ENCODE peak calls at places on chromosomes 11 and 22, in eight cellular contexts. V is HepG2, F is fibroblast of pulmonary artery, U is HFF-Myc, P is AG09309, D is pancreas, J is astrocyte, B is astrocyte of the spinal cord. Z is an unnamed sample.

GRCh38 chr11:11521306-11522002 is 100.4 kb downstream of the GALNT18 start:
- DNase-seq in V (no peak), F (no peak), U (no peak), P (no peak), D (no peak), J (no peak), B (no peak), Z (no peak)

GRCh38 chr11:46248270-46249102 is 29.0 kb upstream of the CREB3L1 start:
- DNase-seq in V (peak), F (peak), U (no peak), P (peak), D (no peak), J (peak), B (peak), Z (peak)

GRCh38 chr11:48034926-48035876 is 54.8 kb downstream of the PTPRJ start:
- DNase-seq in V (no peak), F (no peak), U (no peak), P (no peak), D (no peak), J (no peak), B (no peak), Z (peak)

GRCh38 chr11:7020183-7020917 is at the start of the genes NLRP14 and ZNF214:
- DNase-seq in V (peak), F (peak), U (peak), P (peak), D (peak), J (peak), B (peak), Z (peak)

GRCh38 chr22:42962295-42963230 is 52.4 kb downstream of the PACSIN2 start:
- DNase-seq in V (no peak), F (peak), U (no peak), P (no peak), D (no peak), J (no peak), B (no peak), Z (peak)

GRCh38 chr11:47433157-47433556 is 6.9 kb upstream of the PSMC3 start:
- DNase-seq in V (peak), F (no peak), U (no peak), P (peak), D (no peak), J (peak), B (peak), Z (no peak)

GRCh38 chr22:27962268-27963191 is 43.5 kb upstream of the PITPNB start:
- DNase-seq in V (no peak), F (peak), U (no peak), P (no peak), D (no peak), J (no peak), B (peak), Z (no peak)

GRCh38 chr22:44738347-44738715 is 14.0 kb upstream of the ARHGAP8 start:
- DNase-seq in V (peak), F (no peak), U (no peak), P (no peak), D (no peak), J (no peak), B (no peak), Z (no peak)

GRCh38 chr11:80241766-80242165 is 800.9 kb upstream of the TENM4 start:
- DNase-seq in V (no peak), F (peak), U (no peak), P (no peak), D (no peak), J (peak), B (no peak), Z (no peak)

GRCh38 chr11:79466411-79466810 is 25.6 kb upstream of the TENM4 start:
- DNase-seq in V (no peak), F (peak), U (peak), P (peak), D (no peak), J (peak), B (peak), Z (peak)

GRCh38 chr22:30439836-30440235 is 14.3 kb downstream of the MTFP1 start:
- DNase-seq in V (no peak), F (no peak), U (no peak), P (no peak), D (no peak), J (no peak), B (no peak), Z (no peak)

GRCh38 chr11:128509990-128510389 is 77.4 kb downstream of the ETS1 start:
- DNase-seq in V (no peak), F (no peak), U (no peak), P (no peak), D (no peak), J (no peak), B (peak), Z (peak)

GRCh38 chr11:31830406-31830805 is 19.3 kb upstream of the PAX6 start:
- DNase-seq in V (no peak), F (no peak), U (no peak), P (no peak), D (no peak), J (no peak), B (no peak), Z (no peak)

DNA sequence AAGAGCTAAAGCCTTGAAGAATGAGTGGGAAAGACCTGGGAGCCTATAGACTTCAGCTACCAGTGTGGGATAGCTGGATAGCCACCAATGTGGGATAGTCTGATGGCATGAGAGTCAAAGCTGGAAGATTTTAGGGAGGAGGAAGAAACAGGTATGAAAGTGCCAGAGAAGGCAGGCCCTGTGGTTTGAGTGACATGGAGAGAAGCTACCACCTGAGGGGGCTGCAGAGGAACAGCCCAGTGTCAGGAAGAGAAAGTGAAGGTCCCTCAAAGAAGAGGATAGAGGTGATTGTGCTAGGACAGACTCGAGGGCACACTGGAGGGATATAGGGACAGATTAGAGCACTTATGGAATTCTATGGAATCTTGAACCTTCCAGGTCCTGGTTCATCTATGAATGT is 23.1 kb upstream of the PAX6 start:
- DNase-seq in V (no peak), F (no peak), U (no peak), P (no peak), D (no peak), J (no peak), B (no peak), Z (no peak)
- TF ChIP-seq CTCF in V (no peak), F (no peak), U (no peak), P (no peak), D (no peak), J (no peak), B (no peak), Z (no peak)

GRCh38 chr11:61125310-61125684 is 23.0 kb downstream of the CD5 start:
- DNase-seq in V (no peak), F (no peak), U (no peak), P (no peak), D (no peak), J (no peak), B (no peak), Z (no peak)

GRCh38 chr11:61123775-61124571 is 21.7 kb downstream of the CD5 start:
- DNase-seq in V (no peak), F (no peak), U (no peak), P (no peak), D (no peak), J (no peak), B (no peak), Z (no peak)

GRCh38 chr11:61124574-61125309 is 22.5 kb downstream of the CD5 start:
- DNase-seq in V (no peak), F (no peak), U (no peak), P (no peak), D (no peak), J (no peak), B (no peak), Z (no peak)

GRCh38 chr11:61127991-61128390 is 25.7 kb downstream of the CD5 start:
- DNase-seq in V (no peak), F (no peak), U (no peak), P (no peak), D (no peak), J (no peak), B (no peak), Z (no peak)

GRCh38 chr11:61126266-61126665 is 24.0 kb downstream of the CD5 start:
- DNase-seq in V (no peak), F (peak), U (no peak), P (no peak), D (no peak), J (no peak), B (no peak), Z (peak)
- TF ChIP-seq CTCF in V (peak), F (peak), U (no peak), P (no peak), D (no peak), J (no peak), B (peak), Z (peak)

GRCh38 chr11:5200582-5200981 is at the start of gene OR51V1:
- DNase-seq in V (no peak), F (no peak), U (no peak), P (no peak), D (no peak), J (no peak), B (no peak), Z (no peak)

GRCh38 chr11:5210376-5210885 is 9.9 kb upstream of the OR51V1 start:
- DNase-seq in V (no peak), F (no peak), U (no peak), P (no peak), D (no peak), J (no peak), B (no peak), Z (no peak)

GRCh38 chr11:5203366-5203765 is 2.9 kb upstream of the OR51V1 start:
- DNase-seq in V (no peak), F (no peak), U (no peak), P (no peak), D (no peak), J (no peak), B (no peak), Z (no peak)

GRCh38 chr11:5204787-5205186 is 4.3 kb upstream of the OR51V1 start:
- DNase-seq in V (peak), F (peak), U (peak), P (peak), D (no peak), J (peak), B (peak), Z (peak)
- TF ChIP-seq CTCF in V (peak), F (peak), U (peak), P (peak), D (no peak), J (peak), B (peak), Z (peak)

DNA sequence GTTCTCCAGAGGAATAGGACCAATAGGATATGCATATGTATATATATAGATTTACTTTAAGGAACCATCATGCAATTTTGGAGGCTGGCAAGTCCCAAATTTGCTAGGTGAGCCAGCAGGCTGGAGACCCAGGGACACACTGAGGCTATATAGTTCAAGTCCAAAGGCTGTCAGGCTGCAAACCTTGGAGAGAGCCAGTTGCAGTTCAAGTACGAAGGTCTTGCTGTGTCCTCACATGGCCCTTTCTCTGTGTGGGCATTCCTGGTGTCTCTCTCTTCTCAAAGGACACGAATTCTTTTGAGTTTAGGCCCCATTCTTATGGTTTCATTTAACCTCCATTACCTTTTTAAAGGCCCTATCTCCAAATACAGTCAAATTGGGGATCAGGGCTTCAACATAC is 134.4 kb upstream of the SORL1-AS1 start:
- DNase-seq in V (no peak), F (no peak), U (no peak), P (no peak), D (no peak), J (no peak), B (no peak), Z (no peak)
- TF ChIP-seq CTCF in V (no peak), F (no peak), U (no peak), P (no peak), D (no peak), J (no peak), B (no peak), Z (no peak)

GRCh38 chr11:88288560-88288959 is 49.0 kb downstream of the CTSC start:
- DNase-seq in V (no peak), F (no peak), U (no peak), P (no peak), D (no peak), J (no peak), B (no peak), Z (no peak)

GRCh38 chr11:88297320-88298263 is 39.9 kb downstream of the CTSC start:
- DNase-seq in V (peak), F (no peak), U (no peak), P (no peak), D (no peak), J (peak), B (no peak), Z (no peak)

GRCh38 chr11:88295028-88295427 is 42.5 kb downstream of the CTSC start:
- DNase-seq in V (no peak), F (no peak), U (no peak), P (no peak), D (no peak), J (no peak), B (no peak), Z (no peak)

GRCh38 chr11:88293931-88294330 is 43.6 kb downstream of the CTSC start:
- DNase-seq in V (no peak), F (no peak), U (no peak), P (peak), D (no peak), J (peak), B (peak), Z (no peak)

GRCh38 chr11:88292156-88292844 is 45.2 kb downstream of the CTSC start:
- DNase-seq in V (peak), F (peak), U (no peak), P (no peak), D (peak), J (no peak), B (peak), Z (peak)
- TF ChIP-seq CTCF in V (no peak), F (no peak), U (no peak), P (no peak), D (no peak), J (no peak), B (no peak), Z (no peak)

GRCh38 chr11:133038850-133039249 is 493.5 kb downstream of the OPCML start:
- DNase-seq in V (no peak), F (no peak), U (no peak), P (no peak), D (no peak), J (no peak), B (no peak), Z (no peak)

GRCh38 chr11:133040289-133040893 is 491.9 kb downstream of the OPCML start:
- DNase-seq in V (no peak), F (no peak), U (no peak), P (no peak), D (no peak), J (peak), B (no peak), Z (no peak)

GRCh38 chr11:133041928-133042890 is 490.1 kb downstream of the OPCML start:
- DNase-seq in V (no peak), F (no peak), U (no peak), P (no peak), D (no peak), J (no peak), B (no peak), Z (no peak)

GRCh38 chr11:133041165-133041564 is 491.1 kb downstream of the OPCML start:
- DNase-seq in V (no peak), F (no peak), U (no peak), P (no peak), D (no peak), J (no peak), B (no peak), Z (no peak)
- TF ChIP-seq CTCF in V (no peak), F (no peak), U (no peak), P (no peak), D (no peak), J (no peak), B (no peak), Z (no peak)

DNA sequence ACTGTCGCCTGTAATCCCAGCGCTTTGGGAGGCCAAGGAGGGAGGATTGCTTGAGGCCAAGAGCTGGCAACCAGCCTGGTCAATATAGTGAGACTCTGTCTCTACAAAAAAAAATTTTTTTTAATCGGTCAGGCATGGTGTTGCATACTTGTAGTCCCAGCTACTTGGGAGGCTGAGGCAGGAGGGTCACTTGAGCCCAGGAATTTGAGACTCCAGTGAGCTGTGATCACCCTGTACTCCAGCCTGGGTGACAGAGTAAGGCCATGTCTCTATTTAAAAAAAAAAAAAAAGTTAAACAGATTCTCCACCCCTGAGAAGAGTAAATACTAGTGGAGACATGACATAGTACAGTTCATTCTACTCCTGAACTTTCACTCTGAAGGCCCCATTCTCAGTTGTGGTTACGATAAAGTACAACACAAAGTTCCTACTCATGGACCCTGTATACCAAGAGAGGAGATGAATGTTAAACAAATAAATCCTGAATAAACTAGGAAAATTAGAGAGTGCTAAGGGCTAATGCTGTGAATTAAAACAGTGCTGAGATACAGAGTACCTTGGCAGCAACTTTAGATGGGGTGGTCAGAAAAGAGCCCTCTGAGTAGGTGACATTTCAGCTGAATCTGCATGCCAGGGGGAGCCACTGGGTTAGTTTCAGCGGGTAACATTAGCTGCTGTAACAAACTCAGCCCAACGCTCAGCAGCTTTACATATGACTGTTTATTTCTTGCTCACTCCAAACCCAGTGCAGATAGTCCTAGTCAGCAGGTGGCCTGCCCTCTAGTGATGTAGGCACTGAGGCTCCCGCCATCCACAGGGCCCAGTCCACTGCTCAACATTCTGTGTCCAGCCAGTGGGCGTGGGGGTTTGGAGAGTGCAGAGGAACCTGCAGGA is 75.1 kb downstream of the DBX1 start:
- DNase-seq in V (peak), F (no peak), U (no peak), P (no peak), D (no peak), J (no peak), B (no peak), Z (no peak)
- TF ChIP-seq CTCF in V (peak), F (no peak), U (peak), P (no peak), D (no peak), J (no peak), B (no peak), Z (no peak)

GRCh38 chr22:49400866-49401598 is 426.6 kb downstream of the BRD1 start:
- DNase-seq in V (no peak), F (peak), U (no peak), P (no peak), D (no peak), J (no peak), B (peak), Z (no peak)
- TF ChIP-seq CTCF in V (no peak), F (no peak), U (no peak), P (no peak), D (no peak), J (no peak), B (no peak), Z (no peak)

DNA sequence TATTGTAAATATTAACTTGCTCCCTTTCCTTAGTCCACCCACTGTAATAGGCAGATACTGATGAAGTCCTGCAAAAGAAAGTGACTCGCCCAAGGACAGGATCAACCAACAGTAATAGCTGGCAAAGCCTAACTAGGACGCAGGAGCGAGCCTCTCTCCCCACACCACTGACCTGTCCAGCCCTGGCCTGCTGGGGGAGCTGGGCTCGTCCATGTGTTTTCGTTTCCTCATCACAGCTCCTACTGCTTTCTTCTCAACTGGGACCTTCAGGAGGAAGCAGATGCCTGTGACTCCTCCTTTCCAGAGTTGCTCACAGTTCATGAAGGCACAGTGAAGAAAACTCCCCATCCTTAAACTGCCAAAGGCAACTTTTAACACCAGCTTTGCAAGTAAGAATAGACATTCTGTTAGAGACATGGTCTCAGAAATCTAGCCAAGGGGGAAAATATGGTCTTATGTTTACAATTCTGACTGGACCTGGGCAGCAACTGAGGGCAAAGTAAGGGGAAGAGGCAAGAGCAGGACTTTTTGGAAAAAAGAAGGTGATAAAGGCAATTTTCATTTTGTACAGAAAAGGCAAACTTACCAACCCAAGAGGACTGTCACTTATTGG is 11.6 kb upstream of the GPHA2 start:
- DNase-seq in V (no peak), F (peak), U (no peak), P (no peak), D (no peak), J (no peak), B (no peak), Z (no peak)
- TF ChIP-seq CTCF in V (peak), F (peak), U (no peak), P (no peak), D (no peak), J (no peak), B (no peak), Z (peak)

DNA sequence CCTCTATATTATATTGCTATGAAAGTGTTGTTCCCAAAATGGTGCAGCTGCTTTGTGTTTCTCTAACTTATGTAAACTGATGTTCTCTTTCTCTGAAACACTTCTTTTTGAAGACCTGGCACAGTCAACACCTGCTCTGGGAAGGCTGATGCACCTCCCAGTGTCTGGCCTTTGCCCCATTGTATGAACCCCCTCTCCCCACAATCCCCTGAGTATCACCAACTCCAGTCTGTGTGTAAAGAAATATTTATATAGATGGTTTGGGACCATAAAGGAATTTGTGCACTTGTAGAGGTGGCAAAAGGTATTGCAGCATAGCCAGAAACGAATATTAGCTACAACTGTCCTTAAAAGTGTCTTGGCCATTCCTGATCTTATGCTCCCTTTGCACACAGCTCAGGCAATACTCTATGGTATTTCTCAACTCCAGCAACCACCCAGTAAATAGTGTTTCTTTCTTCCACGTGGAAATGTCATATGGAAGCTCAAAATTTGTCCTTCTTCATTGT is 365.2 kb upstream of the DDI1 start:
- DNase-seq in V (no peak), F (no peak), U (no peak), P (no peak), D (no peak), J (no peak), B (no peak), Z (no peak)
- TF ChIP-seq CTCF in V (no peak), F (peak), U (peak), P (no peak), D (no peak), J (peak), B (peak), Z (peak)

Z was measured in fibroblast of the aortic adventitia.